ENCODE peak calls at places on chromosomes 16 and 17, in five cellular contexts. W is IMR-90, J is heart left ventricle, V is transverse colon, Y is lower leg skin. E is an unnamed sample.

GRCh38 chr17:1730345-1731193 is 6.1 kb downstream of the WDR81 start:
- DNase-seq in W (peak), J (peak), V (peak), Y (peak), E (peak)

GRCh38 chr16:12010388-12011251 is 34.1 kb downstream of the SNX29 start:
- DNase-seq in W (no peak), J (no peak), V (no peak), Y (no peak), E (no peak)

GRCh38 chr17:7363311-7363710 is 8.4 kb downstream of the TMEM95 start:
- DNase-seq in W (peak), J (no peak), V (no peak), Y (no peak), E (no peak)

GRCh38 chr17:79082311-79083190 is 7.9 kb downstream of the ENGASE start:
- DNase-seq in W (peak), J (peak), V (peak), Y (no peak), E (peak)

GRCh38 chr16:84606081-84606875 is 11.6 kb downstream of the COTL1 start:
- DNase-seq in W (no peak), J (no peak), V (no peak), Y (no peak), E (peak)

GRCh38 chr16:70770968-70771552 is 29.9 kb downstream of the VAC14 start:
- DNase-seq in W (peak), J (no peak), V (peak), Y (peak), E (peak)

GRCh38 chr17:82463881-82464566 is 5.5 kb downstream of the NARF start:
- DNase-seq in W (no peak), J (no peak), V (no peak), Y (no peak), E (no peak)

GRCh38 chr16:60142991-60143705 is 1409.0 kb upstream of the GOT2 start:
- DNase-seq in W (no peak), J (no peak), V (no peak), Y (no peak), E (no peak)

GRCh38 chr16:81137012-81137335 is 40.8 kb upstream of the GCSH start:
- DNase-seq in W (peak), J (no peak), V (no peak), Y (no peak), E (peak)

GRCh38 chr16:57001026-57001669 is 11.8 kb downstream of the NLRC5 start:
- DNase-seq in W (no peak), J (peak), V (no peak), Y (peak), E (no peak)

GRCh38 chr17:42230225-42230624 is 35.9 kb upstream of the GHDC start:
- DNase-seq in W (no peak), J (no peak), V (no peak), Y (no peak), E (no peak)

GRCh38 chr16:87086156-87086555 is 231.0 kb downstream of the C16orf95 start:
- DNase-seq in W (peak), J (no peak), V (no peak), Y (peak), E (no peak)

GRCh38 chr16:56370185-56370584 is 55.2 kb downstream of the AMFR start:
- DNase-seq in W (no peak), J (no peak), V (no peak), Y (no peak), E (no peak)

GRCh38 chr16:89055894-89056555 is 37.6 kb upstream of the ACSF3 start:
- DNase-seq in W (no peak), J (no peak), V (no peak), Y (no peak), E (no peak)

GRCh38 chr17:77830816-77831490 is 127.5 kb upstream of the TNRC6C start:
- DNase-seq in W (no peak), J (peak), V (no peak), Y (no peak), E (no peak)

GRCh38 chr16:8851761-8852403 is 16.9 kb downstream of the CARHSP1 start:
- DNase-seq in W (no peak), J (no peak), V (no peak), Y (no peak), E (no peak)

GRCh38 chr16:8853611-8854010 is 15.2 kb downstream of the CARHSP1 start:
- DNase-seq in W (no peak), J (no peak), V (no peak), Y (no peak), E (no peak)

GRCh38 chr16:8852534-8852933 is 16.3 kb downstream of the CARHSP1 start:
- DNase-seq in W (no peak), J (no peak), V (no peak), Y (no peak), E (no peak)

GRCh38 chr16:8854298-8854948 is 14.4 kb downstream of the CARHSP1 start:
- DNase-seq in W (no peak), J (no peak), V (peak), Y (no peak), E (no peak)

GRCh38 chr16:8853150-8853549 is 15.7 kb downstream of the CARHSP1 start:
- DNase-seq in W (no peak), J (no peak), V (no peak), Y (peak), E (no peak)
- TF ChIP-seq POLR2A in W (no peak), J (no peak), V (no peak), Y (no peak), E (no peak)

GRCh38 chr17:10735821-10736220 is 6.0 kb upstream of the TMEM220 start:
- DNase-seq in W (no peak), J (no peak), V (no peak), Y (peak), E (no peak)

GRCh38 chr17:10737786-10738185 is 8.0 kb upstream of the TMEM220 start:
- DNase-seq in W (no peak), J (no peak), V (no peak), Y (peak), E (no peak)

GRCh38 chr17:10737168-10737622 is 7.4 kb upstream of the TMEM220 start:
- DNase-seq in W (peak), J (no peak), V (peak), Y (peak), E (peak)

GRCh38 chr17:10739341-10739905 is 9.6 kb upstream of the TMEM220 start:
- DNase-seq in W (no peak), J (no peak), V (no peak), Y (peak), E (no peak)

GRCh38 chr17:10738516-10739258 is 8.9 kb upstream of the TMEM220 start:
- DNase-seq in W (no peak), J (no peak), V (peak), Y (peak), E (no peak)
- H3K4me3 ChIP-seq in W (no peak), J (no peak), V (no peak), Y (no peak), E (no peak)

GRCh38 chr16:54454616-54455015 is 168.0 kb upstream of the IRX3 start:
- DNase-seq in W (no peak), J (no peak), V (no peak), Y (no peak), E (no peak)
- TF ChIP-seq POLR2A in W (no peak), J (no peak), V (no peak), Y (no peak), E (no peak)

GRCh38 chr16:21560462-21560861 is 38.9 kb upstream of the METTL9 start:
- DNase-seq in W (no peak), J (no peak), V (peak), Y (no peak), E (no peak)

GRCh38 chr16:21554795-21555585 is 44.4 kb upstream of the METTL9 start:
- DNase-seq in W (peak), J (peak), V (peak), Y (peak), E (peak)
- H3K4me3 ChIP-seq in W (no peak), J (no peak), V (no peak), Y (no peak), E (no peak)

GRCh38 chr17:4270746-4271145 is 7.0 kb upstream of the ANKFY1 start:
- DNase-seq in W (no peak), J (no peak), V (no peak), Y (no peak), E (no peak)

GRCh38 chr17:4272213-4272975 is 8.6 kb upstream of the ANKFY1 start:
- DNase-seq in W (no peak), J (no peak), V (no peak), Y (no peak), E (no peak)

GRCh38 chr17:4276514-4276913 is 12.7 kb upstream of the ANKFY1 start:
- DNase-seq in W (no peak), J (no peak), V (no peak), Y (no peak), E (no peak)
- TF ChIP-seq POLR2A in W (no peak), J (no peak), V (no peak), Y (no peak), E (no peak)

GRCh38 chr17:56976941-56977570 is 875 bp upstream of the SCPEP1 start:
- DNase-seq in W (no peak), J (no peak), V (no peak), Y (no peak), E (no peak)
- H3K4me3 ChIP-seq in W (peak), J (peak), V (no peak), Y (no peak), E (no peak)

GRCh38 chr17:73713136-73713535 is 68.9 kb upstream of the SDK2 start:
- DNase-seq in W (no peak), J (no peak), V (no peak), Y (no peak), E (peak)
- TF ChIP-seq POLR2A in W (no peak), J (no peak), V (no peak), Y (no peak), E (no peak)

E was measured in thyroid gland.